ENCODE peak calls at places on chromosomes 1 and 21, in five cellular contexts. H is endodermal cell, Q is endothelial cell of umbilical vein, F is AG04450, I is astrocyte of the spinal cord. A is an unnamed sample.

GRCh38 chr1:163820190-163820589 is 498.4 kb downstream of the NUF2 start:
- DNase-seq in I (no peak), F (no peak), H (no peak), Q (no peak), A (no peak)

GRCh38 chr1:7389201-7389785 is 381.8 kb upstream of the VAMP3 start:
- DNase-seq in Q (peak), F (no peak), I (peak), H (peak), A (no peak)

GRCh38 chr1:237717121-237717520 is 173.6 kb downstream of the ZP4 start:
- DNase-seq in I (no peak), Q (no peak), H (no peak), F (no peak), A (no peak)

GRCh38 chr1:167720965-167721616 is 691 bp upstream of the MPZL1 start:
- DNase-seq in H (peak), I (peak), F (no peak), Q (peak), A (peak)

GRCh38 chr1:63731117-63732043 is 42.4 kb upstream of the ROR1 start:
- DNase-seq in H (peak), I (peak), F (peak), Q (peak), A (peak)

GRCh38 chr1:94002046-94002787 is 93.0 kb upstream of the GCLM start:
- DNase-seq in I (no peak), Q (no peak), F (no peak), H (no peak), A (no peak)

GRCh38 chr1:43908858-43909257 is 24.7 kb upstream of the ARTN start:
- DNase-seq in F (no peak), Q (no peak), I (no peak), H (no peak), A (no peak)

GRCh38 chr1:28449904-28450303 is 55.9 kb upstream of the RCC1 start:
- DNase-seq in Q (peak), I (peak), F (no peak), H (no peak), A (no peak)

GRCh38 chr1:43622901-43623780 is 26.8 kb upstream of the KDM4A start:
- DNase-seq in H (no peak), F (no peak), Q (no peak), I (no peak), A (peak)

GRCh38 chr21:37139154-37139553 is 66.1 kb downstream of the TTC3 start:
- DNase-seq in F (no peak), Q (no peak), H (no peak), I (peak), A (no peak)

GRCh38 chr21:37136261-37136660 is 63.2 kb downstream of the TTC3 start:
- DNase-seq in I (no peak), H (no peak), F (no peak), Q (no peak), A (no peak)

GRCh38 chr21:37145635-37146111 is 72.6 kb downstream of the TTC3 start:
- DNase-seq in I (peak), Q (no peak), F (no peak), H (peak), A (no peak)

DNA sequence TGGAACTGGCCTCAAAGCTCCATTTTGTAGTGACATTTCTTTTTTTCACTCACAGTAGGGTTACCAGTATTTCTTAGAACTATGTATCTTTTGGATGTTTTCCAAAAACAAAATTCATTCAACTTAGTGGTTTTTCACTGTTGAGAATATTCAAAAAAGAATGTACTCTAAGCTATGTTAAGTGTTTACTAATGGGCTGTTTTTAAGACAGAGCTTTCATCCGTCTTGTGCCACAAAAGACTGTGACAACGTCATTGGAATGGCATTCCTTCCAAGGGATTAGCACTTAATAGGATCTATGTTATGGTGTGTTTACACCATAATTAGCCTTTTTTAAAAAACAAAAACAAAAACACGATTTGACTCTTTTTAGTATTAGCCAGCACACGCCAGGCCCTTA is 66.8 kb downstream of the TTC3 start:
- DNase-seq in H (peak), F (no peak), I (peak), Q (no peak), A (peak)
- H3K4me3 ChIP-seq in H (no peak), F (no peak), I (no peak), Q (no peak), A (no peak)

GRCh38 chr21:42594616-42595280 is 58.7 kb upstream of the PDE9A start:
- DNase-seq in I (no peak), Q (no peak), H (no peak), F (no peak), A (no peak)

GRCh38 chr21:42592156-42592820 is 61.1 kb upstream of the PDE9A start:
- DNase-seq in I (no peak), Q (no peak), H (peak), F (no peak), A (no peak)

GRCh38 chr21:42591170-42591869 is 62.1 kb upstream of the PDE9A start:
- DNase-seq in I (no peak), Q (no peak), H (peak), F (no peak), A (no peak)

GRCh38 chr21:42593815-42594157 is 59.6 kb upstream of the PDE9A start:
- DNase-seq in H (no peak), Q (no peak), I (no peak), F (no peak), A (no peak)

GRCh38 chr21:42593007-42593814 is 60.2 kb upstream of the PDE9A start:
- DNase-seq in H (peak), Q (peak), I (peak), F (no peak), A (peak)
- TF ChIP-seq CTCF in H (peak), Q (peak), I (peak), F (peak), A (peak)

DNA sequence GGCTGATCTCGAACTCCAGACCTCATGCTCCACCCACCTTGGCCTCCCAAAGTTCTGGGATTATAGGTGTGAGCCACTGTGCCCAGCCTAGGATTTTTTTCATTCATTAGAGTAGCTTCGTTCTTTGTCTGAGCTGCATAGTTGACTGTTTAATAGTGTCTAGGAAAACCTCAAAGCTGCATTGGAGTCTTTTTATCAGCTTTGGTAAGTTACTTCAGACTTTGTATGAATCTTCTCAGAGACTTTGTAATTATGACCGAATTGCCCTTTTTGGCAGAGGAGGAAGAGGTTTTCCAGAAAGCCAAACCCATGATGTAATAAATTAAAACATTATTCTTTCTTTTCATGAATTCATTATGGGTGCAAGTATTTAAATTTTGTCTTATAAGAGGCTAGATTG is 5.1 kb downstream of the DNAJB4 start:
- DNase-seq in H (no peak), I (peak), Q (peak), F (no peak), A (peak)
- H3K4me3 ChIP-seq in H (no peak), I (peak), Q (peak), F (no peak), A (peak)

GRCh38 chr1:18761948-18762905 is 97.2 kb downstream of the TAS1R2 start:
- DNase-seq in Q (no peak), I (no peak), H (no peak), F (no peak), A (no peak)
- TF ChIP-seq CTCF in Q (no peak), I (no peak), H (no peak), F (no peak), A (no peak)

DNA sequence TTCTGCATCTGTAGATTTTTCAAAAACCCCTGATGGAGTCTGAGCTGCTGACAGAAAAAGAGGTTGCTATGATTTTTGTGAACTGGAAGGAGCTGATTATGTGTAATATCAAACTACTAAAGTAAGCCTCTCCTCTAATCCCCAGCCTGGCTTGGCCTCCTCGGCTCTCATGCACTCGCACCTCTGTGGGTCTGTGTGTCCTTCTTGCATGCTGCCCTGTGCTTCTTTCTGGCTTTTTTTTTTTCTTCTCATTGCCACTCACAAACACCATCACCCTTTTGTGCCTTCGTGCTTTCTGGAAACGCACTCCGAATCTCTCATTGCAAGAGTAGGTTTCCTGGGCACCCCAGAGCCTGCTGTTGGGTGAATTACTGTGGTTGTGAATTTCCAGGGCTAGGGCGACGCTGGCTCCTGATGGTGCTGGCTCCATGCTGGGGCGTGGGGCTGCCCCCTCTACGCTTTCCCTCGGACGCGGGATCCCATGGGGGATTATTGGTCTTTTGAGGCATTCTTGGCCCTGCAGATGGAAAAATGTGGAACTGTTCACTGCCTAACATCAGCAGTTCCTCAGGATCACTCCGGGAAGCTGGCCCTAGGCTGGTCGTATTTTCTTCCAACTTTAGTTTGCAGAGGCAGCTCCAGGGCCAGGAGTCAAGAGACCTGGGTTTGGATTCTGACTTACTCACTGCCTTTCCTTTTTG is 56.8 kb downstream of the ATP5PO start:
- DNase-seq in F (no peak), H (no peak), Q (no peak), I (no peak), A (no peak)
- H3K4me3 ChIP-seq in F (no peak), H (no peak), Q (no peak), I (no peak), A (no peak)

DNA sequence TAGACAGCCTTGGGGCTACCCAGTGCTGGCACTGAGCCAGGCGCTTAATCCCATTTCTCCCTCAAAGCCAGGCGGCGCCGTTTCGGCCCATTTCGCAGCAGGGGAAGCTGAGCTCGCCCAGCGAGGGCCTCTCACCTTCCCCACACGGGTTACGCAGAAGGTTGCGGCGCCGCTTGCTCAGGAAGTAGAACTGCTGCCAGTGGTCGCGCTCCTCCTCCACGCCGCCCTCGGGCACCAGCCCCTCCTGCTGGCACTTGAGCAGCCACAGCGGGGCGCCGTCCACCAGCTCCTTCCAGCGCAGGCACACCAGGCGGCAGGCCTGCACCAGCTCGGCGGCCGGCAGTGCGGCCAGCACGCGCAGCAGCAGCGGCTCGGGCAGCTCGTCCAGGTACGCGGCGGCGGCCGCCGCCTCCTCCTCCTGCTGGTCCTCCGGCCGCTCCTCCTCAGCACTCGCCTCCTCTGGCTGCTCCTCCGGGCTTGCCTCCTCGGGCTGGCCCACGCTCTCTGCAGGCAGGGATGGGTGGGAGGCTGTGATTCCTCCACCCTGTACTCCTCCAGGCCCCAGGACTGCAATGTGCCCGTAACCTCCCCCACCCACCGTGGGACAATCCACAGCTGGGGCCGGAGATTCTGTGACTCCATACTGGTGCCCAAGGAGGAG is 3.8 kb downstream of the FBXO2 start:
- DNase-seq in F (peak), I (peak), H (peak), Q (peak), A (peak)
- TF ChIP-seq CTCF in F (peak), I (peak), H (peak), Q (peak), A (peak)